ENCODE peak calls at places on chromosomes 1 and 21, in four cellular contexts. K is dorsolateral prefrontal cortex, B is psoas muscle, G is tibial artery. Q is an unnamed sample.
A peak's percentile ranks its signal among the peaks of the same experiment; 100 is the strongest.

GRCh38 chr1:196196486-196196885 is 411.8 kb downstream of the KCNT2 start:
- DNase-seq in K (no peak), B (no peak), G (no peak), Q (no peak)

GRCh38 chr1:228365321-228366061 is 41.1 kb downstream of the TRIM11 start:
- DNase-seq in K (no peak), B (peak; percentile 12), G (peak; percentile 37), Q (peak; percentile 70)

GRCh38 chr1:9438431-9439073 is 100.7 kb upstream of the SLC25A33 start:
- DNase-seq in K (peak; percentile 52), B (peak; percentile 78), G (peak; percentile 90), Q (peak; percentile 63)

GRCh38 chr1:8985915-8986813 is 40.1 kb downstream of the SLC2A7 start:
- DNase-seq in K (peak; percentile 78), B (peak; percentile 83), G (peak; percentile 93), Q (peak; percentile 76)

GRCh38 chr1:33391669-33392068 is 39.2 kb downstream of the PHC2 start:
- DNase-seq in K (no peak), B (no peak), G (no peak), Q (no peak)

GRCh38 chr1:76611782-76612445 is 255.4 kb upstream of the ST6GALNAC5 start:
- DNase-seq in K (no peak), B (no peak), G (no peak), Q (no peak)

GRCh38 chr1:192489046-192489445 is 86.5 kb upstream of the RGS1 start:
- DNase-seq in K (no peak), B (no peak), G (no peak), Q (no peak)

GRCh38 chr1:223763881-223764280 is 51.5 kb downstream of the CAPN2 start:
- DNase-seq in K (no peak), B (no peak), G (no peak), Q (no peak)

GRCh38 chr1:67367370-67368345 is 60.0 kb downstream of the IL12RB2 start:
- DNase-seq in K (no peak), B (peak; percentile 30), G (no peak), Q (no peak)

GRCh38 chr1:224262373-224263054 is 67.5 kb downstream of the NVL start:
- DNase-seq in K (no peak), B (no peak), G (no peak), Q (no peak)

GRCh38 chr1:226547754-226548191 is 791 bp upstream of the STUM start:
- DNase-seq in K (peak; percentile 82), B (peak; percentile 76), G (peak; percentile 90), Q (peak; percentile 71)

GRCh38 chr21:25640671-25641292 is 1.7 kb downstream of the JAM2 start:
- DNase-seq in K (no peak), B (no peak), G (no peak), Q (no peak)

GRCh38 chr1:6396998-6397397 is 3.4 kb upstream of the ACOT7 start:
- DNase-seq in K (no peak), B (no peak), G (no peak), Q (no peak)
- TF ChIP-seq CTCF in K (no peak), B (no peak), G (no peak), Q (no peak)

GRCh38 chr1:12276225-12276624 is 46.4 kb downstream of the VPS13D start:
- DNase-seq in K (no peak), B (no peak), G (no peak), Q (no peak)
- TF ChIP-seq CTCF in K (no peak), B (peak; percentile 37), G (peak; percentile 57), Q (peak; percentile 38)

DNA sequence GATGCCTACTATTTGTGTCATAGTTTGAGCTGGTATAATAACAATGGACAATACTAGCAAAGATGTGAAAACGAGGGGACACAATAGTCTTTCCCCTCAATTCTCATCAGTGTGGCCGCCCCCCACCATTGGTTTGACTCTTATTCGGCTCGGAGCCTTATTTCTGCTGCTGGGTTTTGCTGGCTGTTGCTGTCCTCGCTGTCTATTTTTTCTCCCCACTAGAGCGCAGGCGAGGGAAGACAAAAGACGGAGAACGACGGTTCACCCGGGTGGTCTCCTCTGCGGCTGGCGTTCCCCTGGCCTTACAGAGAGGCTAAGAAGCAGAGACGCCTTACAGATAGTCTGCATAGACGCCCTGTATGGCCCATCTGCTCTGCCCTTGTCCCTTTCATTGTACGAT is 19.4 kb downstream of the CLIC6 start:
- DNase-seq in K (no peak), B (no peak), G (no peak), Q (no peak)
- TF ChIP-seq CTCF in K (no peak), B (no peak), G (no peak), Q (no peak)

DNA sequence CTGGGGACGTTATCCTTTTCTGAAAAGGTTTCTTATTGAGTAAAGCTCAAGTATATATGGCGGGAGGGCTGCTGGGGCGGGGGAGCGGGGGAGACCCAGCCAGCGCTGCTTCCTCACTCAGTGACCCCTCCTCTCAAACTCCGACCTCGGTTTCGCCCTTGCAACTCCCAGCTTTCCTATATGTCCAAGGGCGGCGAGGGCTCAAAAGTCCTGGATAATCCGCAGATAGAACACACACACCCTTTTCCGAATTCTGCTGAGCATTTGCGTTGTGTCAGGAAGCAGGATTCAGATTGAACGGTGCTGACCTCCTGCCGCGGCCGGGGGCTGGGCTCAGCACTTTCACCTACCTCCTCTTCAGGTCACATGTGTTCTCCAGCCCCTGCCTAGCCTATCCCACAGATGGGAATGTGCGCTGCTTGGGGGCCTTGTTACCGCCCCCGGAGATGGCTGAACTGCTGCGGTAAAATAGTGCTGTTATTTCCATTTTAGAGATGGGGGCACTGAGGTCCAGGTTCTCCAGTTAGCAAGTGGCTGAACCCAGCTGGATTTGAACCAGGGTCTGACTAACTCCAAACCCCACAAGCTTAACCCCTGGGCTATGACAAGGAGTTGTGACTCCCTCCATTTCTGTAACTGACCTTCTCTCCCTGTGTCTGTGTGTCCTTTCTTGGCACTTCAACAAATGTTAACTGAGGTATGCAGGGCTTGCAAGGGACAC is 795 bp upstream of the AHDC1 start:
- DNase-seq in K (no peak), B (no peak), G (no peak), Q (no peak)
- TF ChIP-seq CTCF in K (no peak), B (no peak), G (no peak), Q (no peak)

GRCh38 chr1:155287987-155288543 is 10.8 kb downstream of the HCN3 start:
- DNase-seq in K (no peak), B (no peak), G (no peak), Q (no peak)
- TF ChIP-seq CTCF in K (no peak), B (no peak), G (no peak), Q (no peak)

DNA sequence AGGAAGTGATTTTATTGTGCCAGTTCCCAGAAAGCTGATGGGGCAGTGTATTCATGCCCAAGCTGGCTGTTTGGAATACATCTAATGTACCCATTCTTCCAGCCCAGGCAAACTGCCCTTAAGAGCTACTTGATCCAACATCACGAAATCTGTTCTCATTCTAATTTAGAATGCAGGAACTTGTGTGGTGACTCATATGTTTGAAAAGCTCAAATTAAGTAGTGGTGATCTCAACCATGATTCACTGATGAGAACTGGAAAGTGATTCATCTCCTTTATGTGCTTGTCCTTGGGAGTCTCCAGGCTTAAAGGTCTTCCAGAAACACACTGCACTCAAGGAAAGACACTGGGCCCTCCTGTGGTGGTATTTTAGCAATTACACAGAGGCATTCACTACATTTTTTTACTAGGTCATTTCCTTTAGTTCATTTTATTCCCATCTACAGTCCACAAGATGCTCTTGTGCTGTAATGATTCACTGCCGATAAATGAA is 65.4 kb downstream of the RPE65 start:
- DNase-seq in K (no peak), B (no peak), G (no peak), Q (no peak)
- TF ChIP-seq CTCF in K (no peak), B (peak; percentile 33), G (peak; percentile 25), Q (peak; percentile 13)

GRCh38 chr1:231847612-231848390 is 221.2 kb downstream of the DISC1 start:
- DNase-seq in K (no peak), B (no peak), G (no peak), Q (no peak)

GRCh38 chr1:231839999-231840398 is 213.4 kb downstream of the DISC1 start:
- DNase-seq in K (no peak), B (no peak), G (no peak), Q (no peak)

GRCh38 chr1:231841616-231842344 is 215.2 kb downstream of the DISC1 start:
- DNase-seq in K (no peak), B (no peak), G (no peak), Q (no peak)

GRCh38 chr1:231850786-231851185 is 224.2 kb downstream of the DISC1 start:
- DNase-seq in K (no peak), B (no peak), G (no peak), Q (no peak)

DNA sequence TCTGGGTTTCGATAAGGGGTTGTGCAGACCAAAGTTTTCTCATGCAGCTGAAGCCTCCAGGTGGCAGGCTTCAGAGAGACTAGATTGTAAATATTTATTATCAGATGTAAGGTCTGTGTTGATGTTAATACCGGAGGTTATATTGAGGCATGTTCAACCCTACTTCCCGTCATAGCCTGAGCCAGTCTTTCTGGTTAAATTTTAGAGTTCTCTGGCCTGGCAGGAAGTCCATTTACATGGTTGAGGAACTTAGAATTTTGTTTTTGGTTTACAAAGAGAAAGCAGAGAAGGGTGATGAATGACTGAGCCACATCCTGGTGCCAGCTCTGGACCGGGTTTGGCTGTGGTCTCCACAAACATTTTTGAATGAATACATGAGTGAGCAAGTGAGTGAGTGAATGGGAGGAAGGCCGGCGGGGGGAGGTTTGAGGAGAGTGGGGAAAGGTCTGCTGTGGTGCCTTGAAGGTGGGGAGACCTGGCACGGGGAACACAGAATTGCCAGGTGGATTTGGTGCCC is 218.5 kb downstream of the DISC1 start:
- DNase-seq in K (no peak), B (no peak), G (no peak), Q (no peak)
- TF ChIP-seq CTCF in K (no peak), B (no peak), G (no peak), Q (no peak)

GRCh38 chr1:6490181-6491075 is 1.0 kb downstream of the PLEKHG5 start:
- DNase-seq in K (no peak), B (peak; percentile 54), G (no peak), Q (peak; percentile 89)
- TF ChIP-seq CTCF in K (no peak), B (no peak), G (no peak), Q (no peak)

GRCh38 chr1:40059960-40060337 is 19.4 kb downstream of the CAP1 start:
- DNase-seq in K (no peak), B (no peak), G (no peak), Q (no peak)

GRCh38 chr1:40058097-40058452 is 17.5 kb downstream of the CAP1 start:
- DNase-seq in K (no peak), B (no peak), G (no peak), Q (no peak)

GRCh38 chr1:40060351-40060750 is 19.8 kb downstream of the CAP1 start:
- DNase-seq in K (no peak), B (no peak), G (no peak), Q (no peak)

GRCh38 chr1:40058453-40059291 is 18.1 kb downstream of the CAP1 start:
- DNase-seq in K (no peak), B (no peak), G (no peak), Q (no peak)

DNA sequence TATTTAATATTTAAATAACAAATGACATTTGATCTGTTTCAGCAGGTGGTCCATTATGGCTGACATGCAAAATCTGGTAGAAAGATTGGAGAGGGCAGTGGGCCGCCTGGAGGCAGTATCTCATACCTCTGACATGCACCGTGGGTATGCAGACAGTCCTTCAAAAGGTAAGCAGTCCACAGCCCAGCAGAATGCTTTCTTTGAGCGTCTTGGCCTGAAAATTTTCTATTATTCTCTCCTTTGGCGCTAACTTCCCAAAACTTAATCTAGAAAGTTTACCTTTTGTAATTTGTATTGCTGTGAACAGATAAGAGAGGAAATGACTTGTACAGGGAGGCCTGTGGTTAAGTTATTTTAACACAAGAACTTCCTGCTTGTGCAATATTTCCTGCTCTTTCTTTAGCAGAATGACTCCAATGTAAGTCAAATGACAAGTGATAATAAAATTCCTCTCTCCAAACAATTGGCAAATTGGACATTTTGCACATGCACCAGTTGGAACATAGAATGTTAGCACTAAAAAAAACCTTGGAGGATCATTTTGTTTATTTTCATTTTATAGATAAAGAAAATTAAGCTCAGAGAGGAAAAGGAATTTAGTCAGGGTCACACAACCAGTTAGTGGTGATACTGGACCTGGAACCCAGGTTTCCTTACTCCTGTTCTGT is 18.9 kb downstream of the CAP1 start:
- DNase-seq in K (no peak), B (no peak), G (no peak), Q (no peak)
- TF ChIP-seq CTCF in K (no peak), B (no peak), G (no peak), Q (no peak)